ENCODE peak calls at places on chromosomes 4 and X, in five cellular contexts. I, X, W, D and Z are unnamed samples.

GRCh38 chr4:20825493-20825892 is 125.2 kb downstream of the PACRGL start:
- DNase-seq in I (no peak), X (no peak), W (no peak), D (no peak), Z (no peak)

GRCh38 chr4:17552427-17552826 is 24.6 kb upstream of the LAP3 start:
- DNase-seq in I (no peak), X (no peak), W (peak), D (no peak), Z (no peak)

GRCh38 chr4:128525939-128526630 is 238.5 kb upstream of the PGRMC2 start:
- DNase-seq in I (no peak), X (no peak), W (no peak), D (no peak), Z (no peak)

GRCh38 chr4:94588900-94589693 is 137.4 kb downstream of the PDLIM5 start:
- DNase-seq in I (no peak), X (no peak), W (no peak), D (no peak), Z (no peak)

GRCh38 chrX:16903274-16904019 is 33.3 kb upstream of the RBBP7 start:
- DNase-seq in I (no peak), X (no peak), W (no peak), D (no peak), Z (no peak)

GRCh38 chr4:87896020-87896621 is 63.4 kb downstream of the MEPE start:
- DNase-seq in I (no peak), X (no peak), W (no peak), D (no peak), Z (no peak)

GRCh38 chr4:83830138-83830537 is 294.2 kb downstream of the GPAT3 start:
- DNase-seq in I (no peak), X (no peak), W (no peak), D (no peak), Z (no peak)

GRCh38 chr4:83709627-83710026 is 173.7 kb downstream of the GPAT3 start:
- DNase-seq in I (no peak), X (no peak), W (no peak), D (no peak), Z (no peak)

GRCh38 chrX:147180886-147181285 is 366.3 kb upstream of the CXorf51A start:
- DNase-seq in I (no peak), X (peak), W (no peak), D (no peak), Z (no peak)

GRCh38 chr4:68344049-68344448 is 5.8 kb downstream of the YTHDC1 start:
- DNase-seq in I (no peak), X (no peak), W (no peak), D (no peak), Z (no peak)

GRCh38 chr4:153401501-153401900 is 57.0 kb downstream of the MND1 start:
- DNase-seq in I (no peak), X (no peak), W (no peak), D (no peak), Z (no peak)

GRCh38 chr4:94458682-94459081 is 6.9 kb downstream of the PDLIM5 start:
- DNase-seq in I (no peak), X (no peak), W (no peak), D (no peak), Z (no peak)

GRCh38 chr4:52001616-52002015 is 18.5 kb downstream of the LRRC66 start:
- DNase-seq in I (no peak), X (no peak), W (no peak), D (no peak), Z (no peak)

GRCh38 chrX:41308884-41309655 is 24.9 kb upstream of the DDX3X start:
- DNase-seq in I (no peak), X (no peak), W (no peak), D (no peak), Z (no peak)

GRCh38 chrX:17154001-17154400 is 207.5 kb downstream of the REPS2 start:
- DNase-seq in I (no peak), X (no peak), W (no peak), D (no peak), Z (no peak)

GRCh38 chr4:150855981-150856510 is 159.0 kb downstream of the LRBA start:
- DNase-seq in I (no peak), X (no peak), W (no peak), D (no peak), Z (no peak)

GRCh38 chrX:134443020-134443419 is 16.9 kb upstream of the HPRT1 start:
- DNase-seq in I (no peak), X (no peak), W (no peak), D (no peak), Z (no peak)

GRCh38 chr4:41324861-41325260 is 68.1 kb downstream of the UCHL1 start:
- DNase-seq in I (no peak), X (no peak), W (no peak), D (no peak), Z (no peak)

GRCh38 chr4:165707126-165707525 is 165.9 kb upstream of the TLL1 start:
- DNase-seq in I (no peak), X (no peak), W (no peak), D (no peak), Z (no peak)

GRCh38 chr4:89860971-89861370 is 24.0 kb upstream of the SNCA start:
- DNase-seq in I (no peak), X (no peak), W (peak), D (no peak), Z (no peak)

GRCh38 chr4:159495515-159496236 is 392.8 kb downstream of the RAPGEF2 start:
- DNase-seq in I (no peak), X (no peak), W (no peak), D (no peak), Z (no peak)

GRCh38 chr4:6281436-6282144 is 11.9 kb downstream of the WFS1 start:
- DNase-seq in I (no peak), X (peak), W (no peak), D (no peak), Z (no peak)

GRCh38 chr4:40475609-40476008 is 140.5 kb downstream of the CHRNA9 start:
- DNase-seq in I (no peak), X (peak), W (peak), D (no peak), Z (no peak)

GRCh38 chr4:159171287-159171686 is 68.4 kb downstream of the RAPGEF2 start:
- DNase-seq in I (no peak), X (no peak), W (no peak), D (no peak), Z (no peak)

GRCh38 chrX:69158166-69159040 is 6.8 kb downstream of the PJA1 start:
- DNase-seq in I (no peak), X (peak), W (peak), D (no peak), Z (peak)

GRCh38 chr4:157572291-157572690 is 351.8 kb downstream of the GRIA2 start:
- DNase-seq in I (no peak), X (no peak), W (no peak), D (no peak), Z (no peak)

GRCh38 chrX:54920610-54921426 is at the start of gene TRO:
- DNase-seq in I (no peak), X (no peak), W (peak), D (no peak), Z (no peak)

GRCh38 chr4:53931423-53932060 is 132.9 kb downstream of the CHIC2 start:
- DNase-seq in I (no peak), X (no peak), W (no peak), D (no peak), Z (no peak)

GRCh38 chr4:105241456-105241855 is 94.8 kb downstream of the TET2 start:
- DNase-seq in I (no peak), X (no peak), W (no peak), D (no peak), Z (no peak)

GRCh38 chr4:95095352-95095974 is 337.7 kb downstream of the BMPR1B start:
- DNase-seq in I (no peak), X (no peak), W (peak), D (no peak), Z (no peak)